ENCODE peak calls at places on chromosomes 12 and 14, in nine cellular contexts. H is activated T-helper 1 cell treated with Interleukin-2 at 50 U/mL for 16 hours; N is gastrocnemius medialis; W is AG09309; L is C1 segment of cervical spinal cord; E is NCI-H1092 treated with DMSO at 0.1 percent for 48 hours; P is SK-N-SH; A is CD4-positive, CD25-positive, alpha-beta regulatory T cell; R is HEK293T. Y is an unnamed sample.

GRCh38 chr12:105504286-105504685 is 173.8 kb downstream of the C12orf75 start:
- DNase-seq in W (no peak), E (no peak), L (no peak), A (no peak), N (no peak), P (no peak), H (no peak), R (no peak), Y (no peak)

GRCh38 chr12:32585680-32586079 is 93.4 kb upstream of the DNM1L start:
- DNase-seq in A (no peak), L (no peak), E (no peak), N (no peak), H (no peak), P (no peak), R (no peak), W (no peak), Y (no peak)

GRCh38 chr12:51591020-51591901 is at the start of gene SCN8A:
- DNase-seq in P (peak), H (peak), R (peak), L (peak), E (peak), A (peak), W (no peak), N (no peak), Y (peak)

GRCh38 chr12:133058203-133059125 is 21.2 kb downstream of the ZNF84 start:
- DNase-seq in W (no peak), P (no peak), N (no peak), L (no peak), E (peak), R (no peak), A (no peak), H (no peak), Y (no peak)

GRCh38 chr14:68819260-68819691 is 26.4 kb upstream of the ZFP36L1 start:
- DNase-seq in E (no peak), L (no peak), R (no peak), A (peak), H (no peak), P (peak), W (no peak), N (no peak), Y (no peak)

GRCh38 chr14:67577909-67578749 is 21.9 kb downstream of the PIGH start:
- DNase-seq in L (no peak), H (no peak), P (no peak), E (no peak), N (no peak), R (no peak), A (no peak), W (no peak), Y (no peak)

GRCh38 chr14:105034314-105035039 is 13.6 kb upstream of the CDCA4 start:
- DNase-seq in L (no peak), R (no peak), P (no peak), H (no peak), E (no peak), W (no peak), N (no peak), A (no peak), Y (no peak)

GRCh38 chr12:46386877-46387629 is 14.5 kb upstream of the SLC38A2 start:
- DNase-seq in R (no peak), L (peak), P (no peak), H (no peak), A (no peak), E (no peak), N (no peak), W (no peak), Y (no peak)

GRCh38 chr12:69929125-69929524 is 104.1 kb downstream of the MYRFL start:
- DNase-seq in R (no peak), E (no peak), N (no peak), W (no peak), H (no peak), A (no peak), L (no peak), P (no peak), Y (no peak)

GRCh38 chr14:60753264-60754126 is 18.9 kb downstream of the MNAT1 start:
- DNase-seq in E (no peak), L (no peak), W (peak), N (no peak), H (peak), P (no peak), R (no peak), A (peak), Y (peak)

GRCh38 chr12:11022520-11022919 is at the start of gene TAS2R19:
- DNase-seq in E (no peak), L (no peak), H (no peak), N (no peak), R (no peak), P (no peak), A (no peak), W (no peak), Y (no peak)

GRCh38 chr12:64175254-64175945 is 46.7 kb downstream of the KICS2 start:
- DNase-seq in L (no peak), W (no peak), A (no peak), P (no peak), E (no peak), H (no peak), R (no peak), N (no peak), Y (no peak)

GRCh38 chr12:67780580-67781084 is 132.1 kb downstream of the DYRK2 start:
- DNase-seq in H (no peak), W (no peak), L (no peak), A (no peak), R (no peak), P (no peak), N (no peak), E (no peak), Y (no peak)

GRCh38 chr14:93085916-93086315 is 29.8 kb downstream of the ITPK1 start:
- DNase-seq in W (no peak), E (no peak), A (no peak), H (no peak), N (no peak), L (no peak), R (no peak), P (no peak), Y (no peak)

GRCh38 chr14:74569826-74570591 is 42.0 kb downstream of the LTBP2 start:
- DNase-seq in E (no peak), R (no peak), H (no peak), P (no peak), L (peak), N (no peak), A (no peak), W (no peak), Y (no peak)

GRCh38 chr12:94244165-94245133 is 96.1 kb downstream of the PLXNC1 start:
- DNase-seq in R (no peak), N (no peak), L (no peak), W (no peak), E (no peak), H (peak), A (no peak), P (no peak), Y (no peak)

GRCh38 chr14:71361335-71361734 is 454.1 kb downstream of the PCNX1 start:
- DNase-seq in E (no peak), N (no peak), W (no peak), L (no peak), P (no peak), H (no peak), A (no peak), R (no peak), Y (no peak)

GRCh38 chr12:7099290-7099996 is 7.2 kb upstream of the C1R start:
- DNase-seq in W (no peak), E (peak), N (no peak), H (no peak), A (no peak), R (no peak), L (no peak), P (no peak), Y (no peak)